ENCODE peak calls at places on chromosomes 5 and 9, in ten cellular contexts. O, T, G, D, C, U, M, R, K and W are unnamed samples.

GRCh38 chr5:133421806-133422205 is 190.5 kb downstream of the FSTL4 start:
- DNase-seq in G (no peak), O (no peak), C (no peak), D (no peak), R (no peak), K (no peak), T (no peak), M (no peak), U (no peak), W (no peak)

GRCh38 chr5:157284458-157285212 is 18.7 kb downstream of the CYFIP2 start:
- DNase-seq in T (no peak), C (no peak), M (no peak), U (no peak), D (no peak), K (no peak), G (no peak), R (no peak), O (no peak), W (no peak)

GRCh38 chr5:170971-171800 is 20.1 kb upstream of the LRRC14B start:
- DNase-seq in C (no peak), M (no peak), O (no peak), R (no peak), U (no peak), G (no peak), D (no peak), T (no peak), K (no peak), W (no peak)

GRCh38 chr5:149271717-149272558 is at the start of gene AFAP1L1:
- DNase-seq in D (no peak), O (no peak), M (peak; percentile 13), C (peak; percentile 49), U (peak; percentile 57), T (peak; percentile 7), K (peak; percentile 78), G (peak; percentile 18), R (no peak), W (peak; percentile 40)

GRCh38 chr5:1177826-1178528 is 23.4 kb upstream of the SLC6A19 start:
- DNase-seq in O (no peak), G (no peak), R (no peak), C (no peak), M (no peak), K (no peak), T (no peak), U (no peak), D (no peak), W (no peak)

GRCh38 chr5:10652151-10652550 is 88.3 kb downstream of the ANKRD33B start:
- DNase-seq in T (no peak), G (no peak), M (no peak), U (no peak), K (no peak), D (no peak), C (peak; percentile 34), R (no peak), O (no peak), W (no peak)

GRCh38 chr5:77852514-77853352 is 76.6 kb upstream of the TBCA start:
- DNase-seq in R (peak; percentile 53), T (no peak), C (peak; percentile 60), K (peak; percentile 63), G (peak; percentile 45), O (peak; percentile 49), U (peak; percentile 78), M (peak; percentile 14), D (peak; percentile 88), W (peak; percentile 87)

GRCh38 chr9:87382902-87383301 is 114.8 kb upstream of the DAPK1 start:
- DNase-seq in R (no peak), K (no peak), D (no peak), C (peak; percentile 83), M (no peak), T (no peak), U (no peak), O (no peak), G (no peak), W (no peak)

GRCh38 chr5:111680737-111681413 is 76.1 kb downstream of the NREP start:
- DNase-seq in U (no peak), M (no peak), T (peak; percentile 63), C (peak; percentile 97), R (no peak), G (no peak), K (no peak), O (no peak), D (no peak), W (no peak)

GRCh38 chr9:70362952-70363351 is 51.5 kb downstream of the KLF9 start:
- DNase-seq in C (peak; percentile 45), D (no peak), U (no peak), K (no peak), G (no peak), O (no peak), T (no peak), R (no peak), M (no peak), W (no peak)

GRCh38 chr5:175876107-175876506 is 4.7 kb downstream of the CPLX2 start:
- DNase-seq in G (no peak), U (no peak), M (no peak), O (no peak), T (no peak), K (no peak), R (no peak), C (no peak), D (no peak), W (no peak)